ENCODE peak calls at places on chromosome 19, in seven cellular contexts. N is breast epithelium, S is lower leg skin, W is OCI-LY7, T is cardiac muscle cell, F is BJ, B is AG04450. D is an unnamed sample.

GRCh38 chr19:13234518-13234917 is 84.3 kb downstream of the IER2 start:
- DNase-seq in T (peak), N (no peak), S (peak), B (no peak), W (peak), F (no peak), D (no peak)

GRCh38 chr19:10334340-10335148 is 1.2 kb upstream of the RAVER1 start:
- DNase-seq in N (peak), S (peak), W (peak), F (peak), T (peak), B (peak), D (peak)

GRCh38 chr19:14542721-14543328 is 13.4 kb downstream of the TECR start:
- DNase-seq in F (peak), B (no peak), N (no peak), T (peak), W (no peak), S (no peak), D (no peak)

GRCh38 chr19:13825489-13826475 is 30.5 kb downstream of the ZSWIM4 start:
- DNase-seq in W (peak), B (no peak), T (no peak), S (no peak), N (no peak), F (no peak), D (no peak)

GRCh38 chr19:51407631-51408131 is 9.8 kb downstream of the SIGLEC10 start:
- DNase-seq in F (no peak), S (no peak), N (no peak), W (peak), B (no peak), T (peak), D (no peak)

GRCh38 chr19:10238172-10238783 is 7.1 kb upstream of the S1PR2 start:
- DNase-seq in N (no peak), T (peak), B (peak), F (no peak), W (peak), S (peak), D (no peak)

GRCh38 chr19:5613466-5613865 is 9.1 kb downstream of the SAFB2 start:
- DNase-seq in B (no peak), W (no peak), F (no peak), T (no peak), N (no peak), S (no peak), D (no peak)

GRCh38 chr19:13110099-13110610 is 6.4 kb downstream of the TRMT1 start:
- DNase-seq in S (no peak), F (no peak), W (no peak), N (no peak), T (no peak), B (no peak), D (no peak)

GRCh38 chr19:15812059-15812722 is 3.3 kb downstream of the OR10H1 start:
- DNase-seq in B (no peak), W (no peak), N (no peak), S (no peak), F (no peak), T (no peak), D (no peak)

GRCh38 chr19:10112037-10112751 is 701 bp downstream of the P2RY11 start:
- DNase-seq in W (no peak), T (peak), N (no peak), B (no peak), F (no peak), S (no peak), D (no peak)

GRCh38 chr19:57559008-57559403 is 657 bp downstream of the ZNF550 start:
- DNase-seq in B (no peak), T (peak), S (no peak), N (no peak), F (no peak), W (peak), D (no peak)

GRCh38 chr19:13784731-13785452 is 10.4 kb upstream of the ZSWIM4 start:
- DNase-seq in F (no peak), B (no peak), N (peak), S (peak), W (peak), T (peak), D (no peak)

GRCh38 chr19:45668342-45668871 is 386 bp downstream of the GIPR start:
- DNase-seq in F (no peak), N (no peak), T (no peak), B (no peak), W (no peak), S (no peak), D (no peak)

GRCh38 chr19:4759388-4760284 is 31.9 kb upstream of the FEM1A start:
- DNase-seq in B (peak), F (peak), N (peak), T (peak), W (peak), S (peak), D (peak)

GRCh38 chr19:50203281-50204080 is at the start of gene MYH14:
- DNase-seq in N (peak), S (peak), B (no peak), T (peak), W (no peak), F (no peak), D (no peak)

GRCh38 chr19:17406039-17406886 is 833 bp upstream of the BST2 start:
- DNase-seq in S (no peak), B (no peak), N (no peak), F (no peak), T (peak), W (no peak), D (no peak)

GRCh38 chr19:10124429-10124828 is 4.7 kb upstream of the EIF3G start:
- DNase-seq in W (no peak), B (no peak), S (no peak), N (no peak), T (no peak), F (no peak), D (no peak)

GRCh38 chr19:16364231-16364865 is 39.7 kb downstream of the KLF2 start:
- DNase-seq in F (no peak), T (no peak), N (no peak), S (no peak), B (no peak), W (no peak), D (no peak)

GRCh38 chr19:57719424-57719823 is 8.0 kb downstream of the ZNF671 start:
- DNase-seq in T (no peak), F (no peak), W (no peak), B (no peak), S (no peak), N (no peak), D (no peak)

GRCh38 chr19:41344162-41344561 is 9.6 kb downstream of the TGFB1 start:
- DNase-seq in F (no peak), N (no peak), B (no peak), T (no peak), S (no peak), W (no peak), D (no peak)

GRCh38 chr19:16944626-16945363 is 56.0 kb downstream of the F2RL3 start:
- DNase-seq in S (no peak), W (no peak), N (no peak), B (no peak), T (no peak), F (no peak), D (no peak)

GRCh38 chr19:14558370-14559066 is 13.3 kb downstream of the NDUFB7 start:
- DNase-seq in S (no peak), B (no peak), T (no peak), N (no peak), F (no peak), W (no peak), D (no peak)

GRCh38 chr19:18295034-18295451 is 13.6 kb upstream of the JUND start:
- DNase-seq in S (no peak), W (no peak), B (no peak), F (no peak), N (no peak), T (no peak), D (no peak)

GRCh38 chr19:30358319-30358718 is 13.9 kb upstream of the ZNF536 start:
- DNase-seq in N (no peak), S (no peak), F (no peak), T (no peak), W (no peak), B (no peak), D (no peak)

GRCh38 chr19:12782174-12782423 is 6.7 kb upstream of the HOOK2 start:
- DNase-seq in F (no peak), T (no peak), S (peak), B (no peak), N (no peak), W (no peak), D (no peak)

GRCh38 chr19:46999878-47000277 is 19.8 kb upstream of the NPAS1 start:
- DNase-seq in B (no peak), S (no peak), F (no peak), T (no peak), N (no peak), W (no peak), D (no peak)

GRCh38 chr19:16076958-16077611 is 790 bp downstream of the TPM4 start:
- DNase-seq in S (no peak), F (no peak), N (peak), W (peak), T (peak), B (no peak), D (no peak)

GRCh38 chr19:48950830-48951519 is 3.7 kb upstream of the BAX start:
- DNase-seq in B (no peak), T (no peak), N (no peak), W (no peak), S (no peak), F (no peak), D (no peak)

GRCh38 chr19:49436381-49437017 is 4.8 kb downstream of the SLC17A7 start:
- DNase-seq in B (no peak), T (no peak), N (no peak), W (peak), S (no peak), F (no peak), D (no peak)

GRCh38 chr19:16258440-16258903 is 60.8 kb downstream of the AP1M1 start:
- DNase-seq in F (no peak), S (peak), T (peak), B (no peak), W (no peak), N (peak), D (no peak)

GRCh38 chr19:16876904-16877361 is 11.9 kb upstream of the F2RL3 start:
- DNase-seq in N (no peak), B (no peak), S (no peak), F (no peak), T (peak), W (peak), D (no peak)

GRCh38 chr19:50205681-50206138 is 2.3 kb downstream of the MYH14 start:
- DNase-seq in W (no peak), S (peak), B (no peak), F (no peak), T (no peak), N (peak), D (no peak)

GRCh38 chr19:58558623-58559274 is 338 bp upstream of the UBE2M start:
- DNase-seq in S (peak), F (peak), N (peak), W (peak), B (peak), T (peak), D (peak)

GRCh38 chr19:29014857-29015436 is 198.0 kb downstream of the UQCRFS1 start:
- DNase-seq in N (no peak), S (no peak), W (no peak), T (no peak), B (no peak), F (no peak), D (no peak)

GRCh38 chr19:18257503-18258470 is 16.5 kb downstream of the IQCN start:
- DNase-seq in W (no peak), B (no peak), N (no peak), F (no peak), T (no peak), S (no peak), D (no peak)

GRCh38 chr19:21603431-21604153 is 98.2 kb downstream of the ZNF429 start:
- DNase-seq in S (no peak), F (no peak), W (no peak), T (no peak), N (no peak), B (no peak), D (no peak)
- H3K4me3 ChIP-seq in S (no peak), F (no peak), W (peak), T (no peak), N (peak), B (no peak), D (no peak)

DNA sequence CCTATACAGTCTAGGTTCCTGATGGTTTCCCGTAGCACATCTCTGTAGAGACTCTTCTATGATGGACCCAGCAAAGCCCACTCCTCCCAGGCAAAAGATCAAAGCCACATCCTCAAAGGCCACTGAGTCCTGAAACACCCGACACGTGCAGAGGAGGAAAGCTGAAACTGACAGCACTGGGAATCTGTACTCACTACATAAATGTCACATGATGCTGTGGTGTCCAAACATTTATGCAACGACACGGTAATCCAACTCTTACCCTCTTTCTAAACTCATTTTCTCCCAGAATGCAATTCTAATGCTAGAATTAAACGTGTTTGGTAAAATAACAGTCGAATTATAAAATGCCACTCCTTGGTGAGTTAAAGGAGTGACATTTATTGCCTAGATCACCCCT is 7.0 kb upstream of the ZNF441 start:
- DNase-seq in T (no peak), B (no peak), W (no peak), N (no peak), F (no peak), S (no peak), D (no peak)
- TF ChIP-seq CTCF in T (no peak), B (no peak), W (no peak), N (no peak), F (no peak), S (no peak), D (no peak)

GRCh38 chr19:2079076-2079864 is 16.9 kb downstream of the MOB3A start:
- DNase-seq in S (no peak), N (no peak), W (no peak), B (no peak), F (no peak), T (no peak), D (no peak)
- H3K4me3 ChIP-seq in S (no peak), N (no peak), W (no peak), B (no peak), F (no peak), T (no peak), D (no peak)

GRCh38 chr19:42420055-42420544 is 7.1 kb downstream of the LIPE start:
- DNase-seq in T (peak), W (peak), F (no peak), N (no peak), S (no peak), B (no peak), D (no peak)
- TF ChIP-seq CTCF in T (peak), W (peak), F (peak), N (peak), S (no peak), B (peak), D (peak)

DNA sequence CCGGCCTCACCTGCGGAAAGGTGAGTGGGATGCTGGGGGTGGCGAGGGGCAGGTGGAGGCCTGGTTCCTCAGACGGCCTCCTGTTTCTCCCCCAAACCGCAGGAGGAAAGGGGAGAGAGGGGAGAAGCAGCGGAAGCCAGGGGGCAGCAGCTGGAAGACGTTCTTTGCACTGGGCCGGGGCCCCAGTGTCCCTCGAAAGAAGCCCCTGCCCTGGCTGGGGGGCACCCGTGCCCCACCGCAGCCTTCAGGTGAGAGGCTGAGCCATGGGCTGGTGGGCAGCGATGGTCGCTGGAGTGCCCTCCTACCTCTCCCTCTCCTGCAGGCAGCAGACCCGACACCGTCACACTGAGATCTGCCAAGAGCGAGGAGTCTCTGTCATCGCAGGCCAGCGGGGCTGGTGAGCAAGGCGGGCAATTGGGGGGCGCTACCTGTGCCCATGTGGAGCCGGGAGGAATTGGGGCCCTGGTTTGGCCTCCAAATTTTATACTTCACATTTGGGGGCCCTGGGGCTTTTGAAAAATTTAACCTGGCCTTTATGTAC is 9.8 kb downstream of the ARHGAP33 start:
- DNase-seq in W (no peak), N (no peak), T (no peak), F (no peak), B (no peak), S (no peak), D (no peak)
- H3K4me3 ChIP-seq in W (no peak), N (no peak), T (no peak), F (no peak), B (no peak), S (no peak), D (no peak)

GRCh38 chr19:7934766-7935165 is 8.7 kb downstream of the TIMM44 start:
- DNase-seq in F (no peak), B (no peak), T (no peak), W (no peak), S (no peak), N (no peak), D (no peak)

GRCh38 chr19:7932930-7933300 is 7.0 kb upstream of the CTXN1 start:
- DNase-seq in B (no peak), N (no peak), T (no peak), W (no peak), S (no peak), F (no peak), D (no peak)

GRCh38 chr19:7932276-7932929 is 6.5 kb upstream of the CTXN1 start:
- DNase-seq in T (no peak), F (no peak), B (no peak), N (no peak), S (no peak), W (no peak), D (no peak)

GRCh38 chr19:7933828-7934725 is 8.1 kb upstream of the CTXN1 start:
- DNase-seq in W (no peak), B (no peak), T (no peak), S (no peak), F (no peak), N (no peak), D (no peak)

GRCh38 chr19:7933411-7933810 is 7.5 kb upstream of the CTXN1 start:
- DNase-seq in B (no peak), T (no peak), F (no peak), S (no peak), W (no peak), N (no peak), D (no peak)
- TF ChIP-seq CTCF in B (peak), T (peak), F (peak), S (no peak), W (peak), N (no peak), D (peak)

DNA sequence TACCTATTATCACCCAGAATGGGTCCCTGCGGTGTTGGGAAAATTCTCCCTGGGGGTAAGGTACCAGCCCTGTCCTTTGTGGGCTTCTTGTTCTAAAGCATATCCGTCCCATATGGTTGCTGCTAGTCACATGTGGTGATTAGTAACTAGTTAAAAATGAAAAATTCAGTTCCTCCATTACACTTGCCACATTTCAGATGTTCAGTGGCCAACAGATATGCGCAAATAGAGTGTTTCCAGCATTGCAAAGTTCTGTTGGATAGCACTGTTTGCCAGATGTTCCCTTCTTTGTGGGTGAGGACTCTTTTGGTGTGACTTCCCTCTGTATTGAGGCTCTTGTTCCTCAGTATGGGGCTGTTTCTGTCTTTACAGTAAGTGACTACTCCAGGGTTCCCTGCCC is 3.8 kb downstream of the CNOT3 start:
- DNase-seq in T (no peak), S (no peak), N (no peak), F (peak), B (no peak), W (no peak), D (no peak)
- H3K4me3 ChIP-seq in T (no peak), S (no peak), N (no peak), F (no peak), B (no peak), W (no peak), D (no peak)

GRCh38 chr19:20479483-20479882 is 86.1 kb downstream of the ZNF737 start:
- DNase-seq in T (no peak), B (no peak), W (no peak), N (no peak), S (no peak), F (no peak), D (no peak)

GRCh38 chr19:20482721-20483120 is 82.9 kb downstream of the ZNF737 start:
- DNase-seq in B (no peak), N (no peak), F (no peak), W (peak), S (no peak), T (no peak), D (no peak)

GRCh38 chr19:20478936-20479335 is 86.6 kb downstream of the ZNF737 start:
- DNase-seq in F (no peak), N (no peak), W (no peak), B (no peak), S (no peak), T (no peak), D (no peak)
- TF ChIP-seq CTCF in F (no peak), N (no peak), W (no peak), B (no peak), S (no peak), T (no peak), D (no peak)

GRCh38 chr19:39065928-39066327 is 18.2 kb upstream of the ACP7 start:
- DNase-seq in W (no peak), B (no peak), F (no peak), T (no peak), N (no peak), S (no peak), D (no peak)
- H3K4me3 ChIP-seq in W (no peak), B (no peak), F (no peak), T (no peak), N (no peak), S (no peak), D (no peak)

D was measured in AG04449.